ENCODE peak calls at places on chromosomes 12 and 14, in four cellular contexts. One of them, this sample, is unnamed.

GRCh38 chr12:111643428-111643826 is 42.3 kb downstream of the BRAP start:
- DNase-seq in A549: no peak
- DNase-seq in neuronal stem cell: no peak
- DNase-seq in GM23338: no peak
- DNase-seq in this sample: no peak

GRCh38 chr12:69059465-69060457 is 126.8 kb upstream of the CPM start:
- DNase-seq in GM23338: no peak
- DNase-seq in A549: peak; percentile 47
- DNase-seq in neuronal stem cell: no peak
- DNase-seq in this sample: peak; percentile 93

GRCh38 chr12:114221136-114221838 is 184.7 kb downstream of the TBX5 start:
- DNase-seq in A549: no peak
- DNase-seq in GM23338: no peak
- DNase-seq in neuronal stem cell: no peak
- DNase-seq in this sample: no peak

GRCh38 chr12:51941011-51941561 is 10.4 kb upstream of the ACVR1B start:
- DNase-seq in A549: no peak
- DNase-seq in neuronal stem cell: no peak
- DNase-seq in GM23338: peak; percentile 34
- DNase-seq in this sample: peak; percentile 54

GRCh38 chr14:31029016-31029970 is 3.1 kb upstream of the STRN3 start:
- DNase-seq in A549: no peak
- DNase-seq in neuronal stem cell: no peak
- DNase-seq in GM23338: no peak
- DNase-seq in this sample: no peak

GRCh38 chr12:13275366-13275765 is 78.8 kb downstream of the EMP1 start:
- DNase-seq in A549: no peak
- DNase-seq in GM23338: no peak
- DNase-seq in neuronal stem cell: no peak
- DNase-seq in this sample: no peak

GRCh38 chr14:89912667-89913211 is 41.8 kb downstream of the EFCAB11 start:
- DNase-seq in neuronal stem cell: peak; percentile 23
- DNase-seq in GM23338: peak; percentile 53
- DNase-seq in A549: peak; percentile 66
- DNase-seq in this sample: peak; percentile 99

GRCh38 chr12:92765871-92766270 is 63.1 kb downstream of the PLEKHG7 start:
- DNase-seq in A549: no peak
- DNase-seq in neuronal stem cell: no peak
- DNase-seq in GM23338: peak; percentile 32
- DNase-seq in this sample: no peak

GRCh38 chr12:77796775-77797174 is 33.9 kb upstream of the NAV3 start:
- DNase-seq in neuronal stem cell: no peak
- DNase-seq in A549: no peak
- DNase-seq in GM23338: no peak
- DNase-seq in this sample: peak; percentile 41

GRCh38 chr14:32478027-32478426 is 148.9 kb downstream of the AKAP6 start:
- DNase-seq in A549: no peak
- DNase-seq in neuronal stem cell: no peak
- DNase-seq in GM23338: no peak
- DNase-seq in this sample: peak; percentile 70

GRCh38 chr14:80927385-80927989 is 14.1 kb downstream of the CEP128 start:
- DNase-seq in neuronal stem cell: no peak
- DNase-seq in A549: no peak
- DNase-seq in GM23338: peak; percentile 46
- DNase-seq in this sample: no peak

GRCh38 chr14:96341323-96341722 is 21.8 kb downstream of the ATG2B start:
- DNase-seq in A549: no peak
- DNase-seq in neuronal stem cell: no peak
- DNase-seq in GM23338: no peak
- DNase-seq in this sample: no peak

GRCh38 chr12:100031821-100032220 is 47.1 kb upstream of the ANKS1B start:
- DNase-seq in A549: no peak
- DNase-seq in GM23338: no peak
- DNase-seq in neuronal stem cell: no peak
- DNase-seq in this sample: peak; percentile 13

GRCh38 chr12:93778306-93778705 is 101.1 kb downstream of the CRADD start:
- DNase-seq in GM23338: no peak
- DNase-seq in A549: no peak
- DNase-seq in neuronal stem cell: no peak
- DNase-seq in this sample: peak; percentile 95

GRCh38 chr12:40963761-40964160 is 224.4 kb upstream of the PDZRN4 start:
- DNase-seq in neuronal stem cell: no peak
- DNase-seq in GM23338: no peak
- DNase-seq in A549: no peak
- DNase-seq in this sample: no peak

GRCh38 chr12:59723520-59723919 is 127.7 kb downstream of the SLC16A7 start:
- DNase-seq in A549: no peak
- DNase-seq in GM23338: no peak
- DNase-seq in neuronal stem cell: no peak
- DNase-seq in this sample: peak; percentile 41

GRCh38 chr14:54001189-54001878 is 44.7 kb upstream of the BMP4 start:
- DNase-seq in A549: no peak
- DNase-seq in neuronal stem cell: no peak
- DNase-seq in GM23338: peak; percentile 55
- DNase-seq in this sample: no peak

GRCh38 chr14:73467377-73467776 is 9.0 kb upstream of the NUMB start:
- DNase-seq in neuronal stem cell: no peak
- DNase-seq in GM23338: no peak
- DNase-seq in A549: no peak
- DNase-seq in this sample: peak; percentile 87

GRCh38 chr12:40650038-40650704 is 42.1 kb upstream of the CNTN1 start:
- DNase-seq in neuronal stem cell: no peak
- DNase-seq in GM23338: peak; percentile 14
- DNase-seq in A549: no peak
- DNase-seq in this sample: no peak

GRCh38 chr14:24639905-24640304 is 5.9 kb upstream of the GZMB start:
- DNase-seq in neuronal stem cell: no peak
- DNase-seq in A549: no peak
- DNase-seq in GM23338: no peak
- DNase-seq in this sample: no peak

GRCh38 chr12:118714051-118714460 is 267.3 kb upstream of the SRRM4 start:
- DNase-seq in GM23338: peak; percentile 93
- DNase-seq in neuronal stem cell: peak; percentile 54
- DNase-seq in A549: peak; percentile 13
- DNase-seq in this sample: peak; percentile 29

GRCh38 chr12:6553051-6553868 is 2.6 kb downstream of the IFFO1 start:
- DNase-seq in neuronal stem cell: no peak
- DNase-seq in A549: no peak
- DNase-seq in GM23338: no peak
- DNase-seq in this sample: peak; percentile 97

GRCh38 chr12:120640840-120641833 is 711 bp downstream of the CABP1 start:
- DNase-seq in neuronal stem cell: peak; percentile 71
- DNase-seq in A549: no peak
- DNase-seq in GM23338: peak; percentile 91
- DNase-seq in this sample: peak; percentile 73

GRCh38 chr12:18476866-18477265 is 215.5 kb downstream of the PIK3C2G start:
- DNase-seq in neuronal stem cell: no peak
- DNase-seq in GM23338: peak; percentile 33
- DNase-seq in A549: no peak
- DNase-seq in this sample: peak; percentile 2

GRCh38 chr12:64825143-64826011 is 930 bp downstream of the TBC1D30 start:
- DNase-seq in neuronal stem cell: no peak
- DNase-seq in A549: no peak
- DNase-seq in GM23338: peak; percentile 60
- DNase-seq in this sample: no peak

GRCh38 chr12:64824130-64824499 is 332 bp upstream of the TBC1D30 start:
- DNase-seq in A549: no peak
- DNase-seq in neuronal stem cell: no peak
- DNase-seq in GM23338: peak; percentile 48
- DNase-seq in this sample: no peak

GRCh38 chr12:64821116-64821630 is 3.3 kb upstream of the TBC1D30 start:
- DNase-seq in A549: no peak
- DNase-seq in GM23338: no peak
- DNase-seq in neuronal stem cell: no peak
- DNase-seq in this sample: no peak

GRCh38 chr12:64826234-64826633 is 1.8 kb downstream of the TBC1D30 start:
- DNase-seq in GM23338: peak; percentile 97
- DNase-seq in neuronal stem cell: peak; percentile 80
- DNase-seq in A549: no peak
- DNase-seq in this sample: peak; percentile 61

GRCh38 chr12:64824500-64825142 is at the start of gene TBC1D30:
- DNase-seq in neuronal stem cell: peak; percentile 43
- DNase-seq in GM23338: peak; percentile 58
- DNase-seq in A549: no peak
- DNase-seq in this sample: peak; percentile 45
- H3K4me2 ChIP-seq in neuronal stem cell: peak within 1 kb of the TSS; percentile 100
- H3K4me2 ChIP-seq in GM23338: peak within 1 kb of the TSS; percentile 96
- H3K4me2 ChIP-seq in A549: no peak within 1 kb of the TSS
- H3K4me2 ChIP-seq in this sample: peak within 1 kb of the TSS; percentile 78

GRCh38 chr12:95201056-95201670 is 16.1 kb downstream of the FGD6 start:
- DNase-seq in A549: peak; percentile 57
- DNase-seq in neuronal stem cell: no peak
- DNase-seq in GM23338: no peak
- DNase-seq in this sample: peak; percentile 75

GRCh38 chr12:95198914-95199313 is 18.4 kb downstream of the FGD6 start:
- DNase-seq in neuronal stem cell: no peak
- DNase-seq in GM23338: peak; percentile 24
- DNase-seq in A549: no peak
- DNase-seq in this sample: no peak

GRCh38 chr12:95197636-95198035 is 19.6 kb downstream of the FGD6 start:
- DNase-seq in neuronal stem cell: no peak
- DNase-seq in A549: no peak
- DNase-seq in GM23338: no peak
- DNase-seq in this sample: no peak

GRCh38 chr12:95202691-95203476 is 14.4 kb downstream of the FGD6 start:
- DNase-seq in A549: no peak
- DNase-seq in neuronal stem cell: no peak
- DNase-seq in GM23338: no peak
- DNase-seq in this sample: peak; percentile 50

DNA sequence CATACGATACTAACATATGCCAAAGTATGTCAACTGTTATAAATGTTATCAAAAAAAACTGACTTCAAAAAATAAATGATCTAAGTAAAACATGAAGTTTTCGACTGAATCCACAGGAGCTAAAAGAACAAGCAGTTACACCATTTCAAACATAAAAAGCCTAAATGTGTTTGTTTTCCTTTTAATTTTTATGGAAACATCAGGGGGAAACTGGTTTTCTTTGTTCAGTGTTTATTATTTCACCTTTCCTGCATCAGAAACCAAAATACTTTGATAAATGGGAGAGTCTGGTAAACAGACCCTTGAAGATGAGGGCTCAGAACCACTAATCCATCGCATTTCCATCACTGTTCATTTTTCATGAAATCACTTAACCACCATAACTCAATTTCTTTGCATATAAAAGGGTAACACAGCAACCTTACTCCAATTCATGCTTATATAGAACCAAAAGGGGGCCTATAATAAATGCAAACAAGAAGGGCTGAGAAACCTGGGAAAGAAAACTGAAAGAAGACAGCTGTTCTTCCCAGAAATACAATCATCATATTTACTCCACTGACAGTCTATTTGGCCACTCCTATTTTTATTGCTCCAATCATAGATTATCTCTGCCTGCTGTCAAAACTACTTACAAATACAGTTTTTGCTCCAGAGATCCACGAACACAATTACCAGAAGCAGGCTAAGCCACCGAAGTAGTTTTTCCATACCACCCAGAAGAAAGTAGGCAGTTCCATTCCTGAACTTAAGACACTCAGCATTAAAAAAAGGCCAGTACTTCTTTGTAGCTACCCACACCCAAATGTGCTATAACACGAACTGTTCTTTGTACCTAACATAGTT is 16.9 kb downstream of the FGD6 start:
- DNase-seq in neuronal stem cell: no peak
- DNase-seq in A549: no peak
- DNase-seq in GM23338: no peak
- DNase-seq in this sample: peak; percentile 31
- H3K4me2 ChIP-seq in neuronal stem cell: no peak overlapping the region
- H3K4me2 ChIP-seq in A549: peak overlapping the region; percentile 94
- H3K4me2 ChIP-seq in GM23338: peak overlapping the region; percentile 63
- H3K4me2 ChIP-seq in this sample: peak overlapping the region; percentile 67

GRCh38 chr14:55747186-55747585 is 167.2 kb downstream of the KTN1 start:
- DNase-seq in A549: no peak
- DNase-seq in GM23338: no peak
- DNase-seq in neuronal stem cell: no peak
- DNase-seq in this sample: no peak

GRCh38 chr14:55745906-55746305 is 165.9 kb downstream of the KTN1 start:
- DNase-seq in A549: no peak
- DNase-seq in neuronal stem cell: no peak
- DNase-seq in GM23338: no peak
- DNase-seq in this sample: no peak

GRCh38 chr14:55744321-55744720 is 164.3 kb downstream of the KTN1 start:
- DNase-seq in neuronal stem cell: no peak
- DNase-seq in A549: no peak
- DNase-seq in GM23338: no peak
- DNase-seq in this sample: no peak

GRCh38 chr14:55749201-55749812 is 169.3 kb downstream of the KTN1 start:
- DNase-seq in A549: no peak
- DNase-seq in neuronal stem cell: no peak
- DNase-seq in GM23338: no peak
- DNase-seq in this sample: peak; percentile 35

DNA sequence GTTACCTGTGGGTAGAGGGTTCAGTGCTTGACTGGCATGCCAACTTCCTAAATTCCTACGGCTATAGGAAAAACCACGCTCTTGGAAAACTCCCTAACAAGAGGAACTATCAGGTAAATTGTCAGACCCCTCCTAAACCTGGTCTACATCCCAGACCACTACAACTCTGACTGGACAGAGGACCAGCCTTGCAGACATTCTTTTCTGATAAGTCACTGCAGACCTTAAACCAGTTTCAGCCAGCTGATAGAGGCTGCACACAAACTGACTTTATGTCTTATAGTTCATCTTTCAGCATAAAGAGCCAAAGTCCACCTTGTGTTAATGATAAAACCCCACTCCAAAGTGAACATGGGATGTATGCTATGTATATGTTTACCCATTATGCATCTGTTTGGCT is 166.5 kb downstream of the KTN1 start:
- DNase-seq in GM23338: no peak
- DNase-seq in neuronal stem cell: no peak
- DNase-seq in A549: no peak
- DNase-seq in this sample: peak; percentile 6
- H3K4me2 ChIP-seq in GM23338: no peak overlapping the region
- H3K4me2 ChIP-seq in neuronal stem cell: no peak overlapping the region
- H3K4me2 ChIP-seq in A549: peak overlapping the region; percentile 23
- H3K4me2 ChIP-seq in this sample: no peak overlapping the region

GRCh38 chr14:61041704-61042103 is 60.7 kb downstream of the SLC38A6 start:
- DNase-seq in GM23338: no peak
- DNase-seq in neuronal stem cell: no peak
- DNase-seq in A549: no peak
- DNase-seq in this sample: no peak
- H3K4me2 ChIP-seq in GM23338: no peak overlapping the region
- H3K4me2 ChIP-seq in neuronal stem cell: no peak overlapping the region
- H3K4me2 ChIP-seq in A549: no peak overlapping the region
- H3K4me2 ChIP-seq in this sample: no peak overlapping the region

DNA sequence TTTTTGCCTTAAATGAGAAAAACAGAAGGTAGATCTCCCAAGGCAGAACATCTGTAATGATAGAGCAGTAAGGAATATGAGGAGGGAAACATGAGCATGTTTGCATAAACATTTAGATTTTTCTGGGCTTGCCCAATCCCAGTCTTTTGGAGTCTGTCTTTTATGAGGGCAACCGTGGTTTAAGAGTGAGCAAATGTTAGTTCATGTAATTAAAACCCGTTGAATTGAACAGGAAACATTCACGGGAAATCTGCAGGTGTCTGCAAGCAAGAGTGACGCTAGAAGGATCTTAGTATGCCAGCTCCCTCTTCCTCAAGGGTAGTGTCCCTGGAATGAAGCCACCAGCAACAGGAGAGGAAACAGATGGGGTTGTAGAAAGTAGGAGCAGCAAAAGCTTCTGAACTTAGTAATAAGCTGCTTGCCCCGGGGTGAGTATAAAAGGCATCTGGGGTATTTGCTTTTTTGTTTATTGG is 79.4 kb downstream of the ARF6 start:
- DNase-seq in neuronal stem cell: no peak
- DNase-seq in GM23338: no peak
- DNase-seq in A549: no peak
- DNase-seq in this sample: peak; percentile 83
- H3K4me2 ChIP-seq in neuronal stem cell: no peak overlapping the region
- H3K4me2 ChIP-seq in GM23338: no peak overlapping the region
- H3K4me2 ChIP-seq in A549: peak overlapping the region; percentile 84
- H3K4me2 ChIP-seq in this sample: peak overlapping the region; percentile 77